ENCODE peak calls at places on chromosomes 11 and 22, in six cellular contexts. V is EH; F is activated naive CD4-positive, alpha-beta T cell; U is body of pancreas; D is KG1; Y is GM23338. N is an unnamed sample.

GRCh38 chr11:64263021-64263946 is 12.0 kb downstream of the PLCB3 start:
- DNase-seq in V (peak), F (no peak), U (no peak), D (no peak), Y (peak), N (no peak)

GRCh38 chr11:111417011-111417765 is 38.1 kb upstream of the POU2AF1 start:
- DNase-seq in V (no peak), F (no peak), U (no peak), D (peak), Y (no peak), N (no peak)

GRCh38 chr11:124799384-124800225 is 601 bp downstream of the MSANTD2 start:
- DNase-seq in V (peak), F (no peak), U (peak), D (no peak), Y (peak), N (no peak)

GRCh38 chr11:22657101-22657694 is 9.2 kb upstream of the GAS2 start:
- DNase-seq in V (no peak), F (no peak), U (no peak), D (no peak), Y (peak), N (no peak)

GRCh38 chr11:79609511-79609910 is 168.7 kb upstream of the TENM4 start:
- DNase-seq in V (no peak), F (no peak), U (no peak), D (no peak), Y (no peak), N (no peak)

GRCh38 chr22:30733081-30733680 is 38.5 kb downstream of the OSBP2 start:
- DNase-seq in V (peak), F (no peak), U (no peak), D (peak), Y (no peak), N (no peak)

GRCh38 chr22:37235897-37236607 is 8.0 kb downstream of the RAC2 start:
- DNase-seq in V (no peak), F (no peak), U (no peak), D (no peak), Y (no peak), N (no peak)

GRCh38 chr11:78350101-78350645 is 67.4 kb downstream of the GAB2 start:
- DNase-seq in V (peak), F (no peak), U (no peak), D (peak), Y (peak), N (no peak)

GRCh38 chr22:41831383-41831782 is 1.5 kb upstream of the SREBF2 start:
- DNase-seq in V (peak), F (no peak), U (no peak), D (no peak), Y (no peak), N (no peak)

GRCh38 chr11:35995872-35996271 is 52.0 kb downstream of the LDLRAD3 start:
- DNase-seq in V (no peak), F (no peak), U (no peak), D (no peak), Y (no peak), N (no peak)

GRCh38 chr22:19812910-19813309 is 41.8 kb downstream of the GNB1L start:
- DNase-seq in V (no peak), F (no peak), U (no peak), D (no peak), Y (no peak), N (no peak)

GRCh38 chr11:114122668-114123067 is 63.2 kb downstream of the ZBTB16 start:
- DNase-seq in V (no peak), F (no peak), U (no peak), D (no peak), Y (no peak), N (no peak)

GRCh38 chr11:77403228-77403627 is 70.7 kb downstream of the PAK1 start:
- DNase-seq in V (no peak), F (no peak), U (no peak), D (no peak), Y (no peak), N (no peak)

GRCh38 chr11:128763224-128763623 is 69.4 kb downstream of the FLI1 start:
- DNase-seq in V (peak), F (no peak), U (no peak), D (no peak), Y (no peak), N (no peak)

GRCh38 chr22:40571887-40572286 is 64.6 kb downstream of the MRTFA start:
- DNase-seq in V (no peak), F (no peak), U (no peak), D (no peak), Y (no peak), N (no peak)

GRCh38 chr11:134275534-134276395 is at the start of gene GLB1L3:
- DNase-seq in V (peak), F (peak), U (peak), D (peak), Y (peak), N (no peak)

GRCh38 chr11:30328676-30329075 is 5.8 kb downstream of the ARL14EP start:
- DNase-seq in V (peak), F (no peak), U (no peak), D (no peak), Y (no peak), N (no peak)

GRCh38 chr22:45768490-45768889 is 96.9 kb downstream of the ATXN10 start:
- DNase-seq in V (no peak), F (no peak), U (no peak), D (no peak), Y (peak), N (no peak)

GRCh38 chr22:21624120-21624879 is 5.5 kb downstream of the YDJC start:
- DNase-seq in V (no peak), F (no peak), U (no peak), D (no peak), Y (peak), N (no peak)

GRCh38 chr11:114612686-114613085 is 17.1 kb upstream of the NXPE4 start:
- DNase-seq in V (no peak), F (no peak), U (no peak), D (no peak), Y (no peak), N (no peak)

GRCh38 chr11:20022363-20023081 is 137.8 kb downstream of the DBX1 start:
- DNase-seq in V (peak), F (no peak), U (peak), D (no peak), Y (peak), N (no peak)

GRCh38 chr11:3203221-3204043 is 15.2 kb downstream of the MRGPRG start:
- DNase-seq in V (no peak), F (no peak), U (peak), D (no peak), Y (peak), N (no peak)

GRCh38 chr22:32335471-32335870 is 22.2 kb upstream of the RFPL3 start:
- DNase-seq in V (no peak), F (no peak), U (no peak), D (no peak), Y (no peak), N (no peak)

GRCh38 chr11:85918910-85919794 is 64.0 kb downstream of the CCDC83 start:
- DNase-seq in V (no peak), F (no peak), U (no peak), D (no peak), Y (no peak), N (no peak)

GRCh38 chr22:30855677-30856518 is 112.7 kb downstream of the MORC2 start:
- DNase-seq in V (no peak), F (no peak), U (no peak), D (no peak), Y (no peak), N (no peak)

GRCh38 chr11:37320921-37321320 is 722.9 kb upstream of the RAG2 start:
- DNase-seq in V (no peak), F (no peak), U (no peak), D (no peak), Y (no peak), N (no peak)

GRCh38 chr11:19370100-19370861 is 129.5 kb upstream of the E2F8 start:
- DNase-seq in V (peak), F (no peak), U (peak), D (no peak), Y (no peak), N (no peak)

GRCh38 chr11:41309111-41309522 is 150.3 kb downstream of the LRRC4C start:
- DNase-seq in V (no peak), F (no peak), U (no peak), D (no peak), Y (peak), N (no peak)

GRCh38 chr11:104609297-104609696 is 289.0 kb downstream of the CASP12 start:
- DNase-seq in V (peak), F (no peak), U (peak), D (peak), Y (peak), N (no peak)

GRCh38 chr11:83933008-83933407 is 646.8 kb upstream of the CCDC90B start:
- DNase-seq in V (no peak), F (no peak), U (no peak), D (no peak), Y (no peak), N (no peak)

GRCh38 chr22:33917744-33918406 is 2.4 kb downstream of the LARGE1 start:
- DNase-seq in V (peak), F (no peak), U (no peak), D (no peak), Y (peak), N (no peak)